ENCODE peak calls at places on chromosome 17, in four cellular contexts. P is BE2C, Q is A549, I is neural progenitor cell. R is an unnamed sample. For H3K9me3 and H3K4me1, the result is how much of the 10 kb centered on the place peaks cover.

GRCh38 chr17:27575100-27575911 is 55.7 kb upstream of the LGALS9 start:
- DNase-seq in P (no peak), Q (no peak), I (no peak), R (no peak)

GRCh38 chr17:30297715-30298114 is 6.0 kb upstream of the BLMH start:
- DNase-seq in P (no peak), Q (no peak), I (no peak), R (no peak)

GRCh38 chr17:82424001-82424862 is 5.8 kb upstream of the OGFOD3 start:
- DNase-seq in P (no peak), Q (peak), I (peak), R (no peak)

GRCh38 chr17:81481011-81481799 is 31.4 kb downstream of the ACTG1 start:
- DNase-seq in P (no peak), Q (peak), I (peak), R (peak)

GRCh38 chr17:16349461-16349860 is 3.8 kb downstream of the CENPV start:
- DNase-seq in P (no peak), Q (no peak), I (no peak), R (no peak)

GRCh38 chr17:83125515-83126274 is 46.3 kb downstream of the METRNL start:
- DNase-seq in P (no peak), Q (no peak), I (no peak), R (peak)

GRCh38 chr17:63433746-63434591 is 12.1 kb downstream of the CYB561 start:
- DNase-seq in P (peak), Q (peak), I (no peak), R (no peak)

GRCh38 chr17:63785556-63785955 is 11.6 kb downstream of the DDX42 start:
- DNase-seq in P (no peak), Q (no peak), I (no peak), R (no peak)

GRCh38 chr17:38459556-38459955 is 31.3 kb downstream of the ARHGAP23 start:
- DNase-seq in P (no peak), Q (no peak), I (peak), R (no peak)

GRCh38 chr17:1227917-1228751 is 42.1 kb upstream of the BHLHA9 start:
- DNase-seq in P (no peak), Q (no peak), I (peak), R (peak)

GRCh38 chr17:15966879-15967248 is 21.9 kb downstream of the ADORA2B start:
- DNase-seq in P (no peak), Q (no peak), I (peak), R (no peak)

GRCh38 chr17:78947235-78948153 is 22.3 kb upstream of the TIMP2 start:
- DNase-seq in P (no peak), Q (no peak), I (no peak), R (no peak)

GRCh38 chr17:54277868-54278267 is 455.1 kb downstream of the KIF2B start:
- DNase-seq in P (no peak), Q (no peak), I (no peak), R (no peak)
- H3K9me3 ChIP-seq in P (under half), Q (under half), I (under half), R (under half)

GRCh38 chr17:56153215-56153614 is at the start of gene ANKFN1:
- DNase-seq in P (no peak), Q (no peak), I (peak), R (no peak)
- H3K4me3 ChIP-seq in P (no peak), Q (no peak), I (no peak), R (no peak)

DNA sequence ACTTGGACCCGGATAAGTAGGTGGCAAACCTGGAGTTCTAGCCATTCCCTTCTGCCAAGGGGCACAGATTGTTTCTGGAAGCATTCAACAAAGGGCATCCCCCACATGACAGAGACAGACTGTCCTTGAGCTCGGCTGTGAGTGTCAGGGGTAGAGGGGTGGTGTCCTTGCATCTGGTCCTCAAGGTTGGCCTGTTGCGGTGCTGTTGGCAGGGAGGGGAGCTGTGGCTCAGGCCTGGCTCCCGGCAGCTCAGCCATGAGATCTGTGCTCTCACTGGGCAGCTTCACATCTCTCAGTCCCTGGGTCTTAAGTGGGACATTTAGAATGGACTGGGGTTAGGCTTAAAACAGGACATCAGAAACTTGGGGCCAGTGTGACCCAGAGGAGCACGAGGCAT is 20.4 kb downstream of the CCDC182 start:
- DNase-seq in P (no peak), Q (no peak), I (no peak), R (no peak)
- H3K4me1 ChIP-seq in P (under half), Q (under half), I (under half), R (under half)

GRCh38 chr17:22460461-22461063 is 768.2 kb downstream of the KCNJ18 start:
- DNase-seq in P (no peak), Q (no peak), I (no peak), R (no peak)
- H3K9me3 ChIP-seq in P (under half), Q (under half), I (under half), R (under half)

GRCh38 chr17:4498461-4499397 is at the start of gene SPNS2:
- DNase-seq in P (peak), Q (peak), I (peak), R (peak)
- H3K4me3 ChIP-seq in P (peak), Q (peak), I (peak), R (peak)

GRCh38 chr17:46874906-46875305 is 23.5 kb downstream of the WNT9B start:
- DNase-seq in P (no peak), Q (no peak), I (no peak), R (no peak)

GRCh38 chr17:46876926-46877325 is 25.5 kb downstream of the WNT9B start:
- DNase-seq in P (no peak), Q (no peak), I (no peak), R (no peak)

GRCh38 chr17:46875849-46876352 is 24.5 kb downstream of the WNT9B start:
- DNase-seq in P (no peak), Q (peak), I (no peak), R (no peak)

GRCh38 chr17:46877466-46877865 is 26.1 kb downstream of the WNT9B start:
- DNase-seq in P (no peak), Q (no peak), I (no peak), R (no peak)

DNA sequence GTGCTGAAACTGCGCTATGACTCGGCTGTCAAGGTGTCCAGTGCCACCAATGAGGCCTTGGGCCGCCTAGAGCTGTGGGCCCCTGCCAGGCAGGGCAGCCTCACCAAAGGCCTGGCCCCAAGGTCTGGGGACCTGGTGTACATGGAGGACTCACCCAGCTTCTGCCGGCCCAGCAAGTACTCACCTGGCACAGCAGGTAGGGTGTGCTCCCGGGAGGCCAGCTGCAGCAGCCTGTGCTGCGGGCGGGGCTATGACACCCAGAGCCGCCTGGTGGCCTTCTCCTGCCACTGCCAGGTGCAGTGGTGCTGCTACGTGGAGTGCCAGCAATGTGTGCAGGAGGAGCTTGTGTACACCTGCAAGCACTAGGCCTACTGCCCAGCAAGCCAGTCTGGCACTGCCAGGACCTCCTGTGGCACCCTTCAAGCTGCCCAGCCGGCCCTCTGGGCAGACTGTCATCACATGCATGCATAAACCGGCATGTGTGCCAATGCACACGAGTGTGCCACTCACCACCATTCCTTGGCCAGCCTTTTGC is 25.0 kb downstream of the WNT9B start:
- DNase-seq in P (peak), Q (peak), I (peak), R (peak)
- H3K4me1 ChIP-seq in P (under half), Q (under half), I (under half), R (under half)

DNA sequence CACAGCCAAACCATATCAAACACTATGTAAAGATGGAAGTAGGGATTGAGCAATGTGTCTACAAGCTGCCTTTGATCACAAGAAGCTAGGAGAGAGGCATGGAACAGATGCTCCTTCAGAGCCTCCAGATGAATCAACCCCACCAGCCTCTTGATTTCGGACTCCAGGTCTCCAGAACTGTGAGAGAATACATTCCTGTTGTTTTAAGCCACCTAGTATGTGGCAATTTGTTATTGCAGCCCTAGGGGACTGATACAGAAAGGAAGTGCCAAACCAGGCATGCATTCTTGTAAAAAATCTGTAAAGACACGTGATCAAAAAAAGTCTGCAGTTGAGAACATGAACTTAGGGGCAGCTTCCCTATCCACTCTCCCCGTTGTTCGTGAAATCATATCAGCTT is 91.1 kb downstream of the C17orf67 start:
- DNase-seq in P (no peak), Q (no peak), I (no peak), R (no peak)
- H3K9me3 ChIP-seq in P (under half), Q (under half), I (under half), R (under half)

R was measured in right lobe of liver.